ENCODE peak calls at places on chromosome 1, in eight cellular contexts. S, J, A, F, X, I, Y and C are unnamed samples.
A peak's percentile ranks its signal among the peaks of the same experiment; 100 is the strongest.

GRCh38 chr1:56291374-56291841 is 288.0 kb downstream of the PLPP3 start:
- DNase-seq in X (no peak), Y (no peak), A (no peak), J (no peak), S (no peak), I (no peak), F (no peak), C (no peak)

GRCh38 chr1:7121622-7121988 is 336.4 kb downstream of the CAMTA1 start:
- DNase-seq in I (no peak), Y (no peak), A (no peak), X (no peak), S (no peak), F (no peak), J (no peak), C (no peak)

GRCh38 chr1:16459503-16459902 is 19.0 kb downstream of the NECAP2 start:
- DNase-seq in I (no peak), A (no peak), J (no peak), S (no peak), Y (no peak), X (no peak), F (no peak), C (no peak)

GRCh38 chr1:22249928-22250680 is 107.2 kb upstream of the WNT4 start:
- DNase-seq in S (no peak), Y (no peak), F (no peak), X (no peak), I (no peak), J (no peak), A (no peak), C (no peak)

GRCh38 chr1:62092126-62092525 is 102.5 kb upstream of the L1TD1 start:
- DNase-seq in Y (no peak), F (no peak), A (peak; percentile 23), S (no peak), I (no peak), X (no peak), J (no peak), C (no peak)

GRCh38 chr1:246077476-246077875 is 429.6 kb downstream of the SMYD3 start:
- DNase-seq in Y (no peak), J (no peak), I (no peak), X (no peak), F (no peak), S (no peak), A (no peak), C (no peak)

GRCh38 chr1:2070016-2070415 is 19.8 kb downstream of the PRKCZ start:
- DNase-seq in S (no peak), I (no peak), J (no peak), A (no peak), Y (no peak), X (no peak), F (no peak), C (no peak)

GRCh38 chr1:181296180-181296579 is 187.1 kb upstream of the CACNA1E start:
- DNase-seq in Y (no peak), S (no peak), X (no peak), I (no peak), A (no peak), J (no peak), F (no peak), C (no peak)

GRCh38 chr1:65323246-65323645 is 13.9 kb downstream of the DNAJC6 start:
- DNase-seq in S (no peak), A (no peak), Y (no peak), J (no peak), F (no peak), I (no peak), X (no peak), C (no peak)